ENCODE peak calls at places on chromosome 16, in seven cellular contexts. Y is HEK293T; A is upper lobe of right lung; X is HTR-8/SVneo; Z is stimulated activated CD8-positive, alpha-beta memory T cell treated with anti-CD3 and anti-CD28 coated beads, Interleukin-12 subunit alpha, Interleukin-12 subunit beta, amount 100 ng/mL, for 4 hours; R is neural crest cell; T is ELF-1. K is an unnamed sample.

GRCh38 chr16:54679531-54679930 is 251.1 kb upstream of the IRX5 start:
- DNase-seq in Y (no peak), A (no peak), X (no peak), Z (no peak), R (no peak), T (peak), K (no peak)

GRCh38 chr16:49969356-49970030 is 55.5 kb upstream of the CNEP1R1 start:
- DNase-seq in Y (peak), A (no peak), X (no peak), Z (no peak), R (no peak), T (peak), K (peak)

GRCh38 chr16:48212033-48212432 is 32.1 kb upstream of the LONP2 start:
- DNase-seq in Y (no peak), A (no peak), X (no peak), Z (no peak), R (no peak), T (peak), K (no peak)

GRCh38 chr16:50448522-50448921 is 79.7 kb upstream of the BRD7 start:
- DNase-seq in Y (no peak), A (no peak), X (no peak), Z (no peak), R (no peak), T (peak), K (no peak)

GRCh38 chr16:67718668-67719047 is 458 bp downstream of the GFOD2 start:
- DNase-seq in Y (no peak), A (no peak), X (no peak), Z (no peak), R (no peak), T (peak), K (no peak)

GRCh38 chr16:87407511-87408112 is 15.5 kb downstream of the MAP1LC3B start:
- DNase-seq in Y (no peak), A (peak), X (no peak), Z (no peak), R (no peak), T (no peak), K (peak)

GRCh38 chr16:9527976-9528375 is 436.5 kb downstream of the HAPSTR1 start:
- DNase-seq in Y (no peak), A (no peak), X (no peak), Z (no peak), R (no peak), T (peak), K (no peak)

GRCh38 chr16:49961087-49961486 is 63.9 kb upstream of the CNEP1R1 start:
- DNase-seq in Y (no peak), A (no peak), X (no peak), Z (no peak), R (no peak), T (no peak), K (no peak)

GRCh38 chr16:4733747-4734062 is 366 bp downstream of the ANKS3 start:
- DNase-seq in Y (no peak), A (no peak), X (peak), Z (no peak), R (peak), T (no peak), K (no peak)

GRCh38 chr16:85574672-85575475 is 38.2 kb upstream of the GSE1 start:
- DNase-seq in Y (no peak), A (no peak), X (no peak), Z (no peak), R (no peak), T (no peak), K (no peak)

GRCh38 chr16:11089504-11090124 is 145.2 kb downstream of the CLEC16A start:
- DNase-seq in Y (no peak), A (no peak), X (no peak), Z (no peak), R (no peak), T (no peak), K (no peak)

GRCh38 chr16:87602005-87602790 is at the start of gene JPH3:
- DNase-seq in Y (peak), A (no peak), X (peak), Z (no peak), R (no peak), T (no peak), K (no peak)

GRCh38 chr16:89135166-89135565 is 36.4 kb upstream of the CDH15 start:
- DNase-seq in Y (no peak), A (peak), X (no peak), Z (no peak), R (no peak), T (no peak), K (no peak)

GRCh38 chr16:73048292-73049050 is 543 bp upstream of the ZFHX3 start:
- DNase-seq in Y (no peak), A (peak), X (no peak), Z (no peak), R (peak), T (peak), K (no peak)